ENCODE peak calls at places on chromosomes 1 and 21, in six cellular contexts. B, U, Y, L, V and P are unnamed samples.

GRCh38 chr1:237879195-237879594 is 11.5 kb downstream of the ZP4 start:
- DNase-seq in B (no peak), U (no peak), Y (no peak), L (no peak), V (no peak), P (no peak)

GRCh38 chr1:82704966-82705365 is 904.2 kb downstream of the ADGRL2 start:
- DNase-seq in B (no peak), U (no peak), Y (no peak), L (no peak), V (no peak), P (no peak)

GRCh38 chr1:77438239-77438913 is 156.6 kb downstream of the AK5 start:
- DNase-seq in B (no peak), U (no peak), Y (no peak), L (no peak), V (no peak), P (peak)

GRCh38 chr1:70963374-70963773 is 84.2 kb downstream of the PTGER3 start:
- DNase-seq in B (no peak), U (no peak), Y (no peak), L (no peak), V (no peak), P (no peak)

GRCh38 chr1:4710592-4711190 is 56.3 kb downstream of the AJAP1 start:
- DNase-seq in B (no peak), U (no peak), Y (no peak), L (no peak), V (no peak), P (no peak)

GRCh38 chr1:178501705-178502329 is 5.1 kb upstream of the CLEC20A start:
- DNase-seq in B (peak), U (peak), Y (peak), L (peak), V (peak), P (peak)

GRCh38 chr21:45022736-45023135 is 51.6 kb upstream of the ADARB1 start:
- DNase-seq in B (no peak), U (no peak), Y (no peak), L (no peak), V (no peak), P (no peak)

GRCh38 chr1:154353460-154353904 is 28.2 kb downstream of the ATP8B2 start:
- DNase-seq in B (peak), U (no peak), Y (peak), L (no peak), V (peak), P (peak)

GRCh38 chr1:11515403-11516300 is 36.7 kb downstream of the DISP3 start:
- DNase-seq in B (no peak), U (no peak), Y (no peak), L (no peak), V (no peak), P (no peak)

GRCh38 chr1:203555046-203555445 is 61.1 kb downstream of the OPTC start:
- DNase-seq in B (no peak), U (no peak), Y (no peak), L (no peak), V (no peak), P (no peak)

GRCh38 chr1:65952692-65953091 is 160.0 kb downstream of the PDE4B start:
- DNase-seq in B (no peak), U (no peak), Y (no peak), L (no peak), V (no peak), P (no peak)

GRCh38 chr1:241253491-241253890 is 103.5 kb downstream of the RGS7 start:
- DNase-seq in B (no peak), U (no peak), Y (no peak), L (no peak), V (no peak), P (no peak)

GRCh38 chr1:176745945-176746344 is 283.0 kb downstream of the PAPPA2 start:
- DNase-seq in B (no peak), U (no peak), Y (no peak), L (no peak), V (no peak), P (peak)

GRCh38 chr1:204217648-204218000 is 3.8 kb upstream of the GOLT1A start:
- DNase-seq in B (no peak), U (no peak), Y (no peak), L (no peak), V (no peak), P (no peak)

GRCh38 chr1:232422901-232423300 is 207.0 kb downstream of the SIPA1L2 start:
- DNase-seq in B (no peak), U (no peak), Y (no peak), L (no peak), V (no peak), P (no peak)

GRCh38 chr1:207312604-207312920 is 8.9 kb upstream of the CD55 start:
- DNase-seq in B (no peak), U (no peak), Y (no peak), L (no peak), V (no peak), P (no peak)

GRCh38 chr1:96927125-96927524 is 205.5 kb downstream of the PTBP2 start:
- DNase-seq in B (no peak), U (no peak), Y (no peak), L (no peak), V (no peak), P (no peak)

GRCh38 chr1:202154766-202155477 is 5.5 kb downstream of the PTPN7 start:
- DNase-seq in B (peak), U (peak), Y (peak), L (peak), V (no peak), P (peak)

GRCh38 chr1:211870156-211870555 is 39.6 kb upstream of the LPGAT1 start:
- DNase-seq in B (no peak), U (no peak), Y (no peak), L (no peak), V (no peak), P (no peak)

GRCh38 chr1:84574936-84575335 is 696 bp upstream of the CTBS start:
- DNase-seq in B (no peak), U (no peak), Y (no peak), L (peak), V (no peak), P (no peak)

GRCh38 chr1:19203440-19203839 is 6.6 kb downstream of the UBR4 start:
- DNase-seq in B (no peak), U (no peak), Y (no peak), L (no peak), V (no peak), P (no peak)

GRCh38 chr1:167923324-167924039 is 9.5 kb upstream of the ADCY10 start:
- DNase-seq in B (no peak), U (no peak), Y (no peak), L (no peak), V (no peak), P (no peak)

GRCh38 chr21:41065539-41065938 is 102.4 kb upstream of the BACE2 start:
- DNase-seq in B (no peak), U (no peak), Y (no peak), L (peak), V (no peak), P (no peak)

GRCh38 chr1:150619576-150620509 is 9.6 kb downstream of the ENSA start:
- DNase-seq in B (no peak), U (no peak), Y (no peak), L (peak), V (no peak), P (no peak)

GRCh38 chr1:248853023-248853422 is 5.9 kb downstream of the ZNF692 start:
- DNase-seq in B (no peak), U (no peak), Y (no peak), L (no peak), V (no peak), P (no peak)

GRCh38 chr1:15220825-15221431 is 26.1 kb upstream of the FHAD1 start:
- DNase-seq in B (no peak), U (no peak), Y (no peak), L (peak), V (no peak), P (no peak)

GRCh38 chr1:90407737-90408136 is 309.4 kb downstream of the BARHL2 start:
- DNase-seq in B (no peak), U (no peak), Y (no peak), L (no peak), V (no peak), P (no peak)

GRCh38 chr1:161791889-161792655 is 26.0 kb downstream of the ATF6 start:
- DNase-seq in B (no peak), U (no peak), Y (no peak), L (no peak), V (no peak), P (no peak)

GRCh38 chr1:32759521-32759980 is 57.0 kb upstream of the SYNC start:
- DNase-seq in B (no peak), U (no peak), Y (no peak), L (no peak), V (no peak), P (no peak)

GRCh38 chr1:23627065-23627464 is 64.5 kb upstream of the RPL11 start:
- DNase-seq in B (no peak), U (no peak), Y (no peak), L (no peak), V (no peak), P (no peak)

GRCh38 chr1:67988066-67988465 is 62.4 kb downstream of the DIRAS3 start:
- DNase-seq in B (no peak), U (no peak), Y (no peak), L (no peak), V (no peak), P (no peak)

GRCh38 chr1:192115000-192115399 is 43.3 kb upstream of the RGS18 start:
- DNase-seq in B (no peak), U (no peak), Y (no peak), L (no peak), V (no peak), P (no peak)

GRCh38 chr21:36877741-36878140 is 88.7 kb downstream of the HLCS start:
- DNase-seq in B (no peak), U (no peak), Y (no peak), L (no peak), V (no peak), P (no peak)

GRCh38 chr21:36883532-36884486 is 82.7 kb downstream of the HLCS start:
- DNase-seq in B (no peak), U (no peak), Y (no peak), L (no peak), V (no peak), P (no peak)

GRCh38 chr21:36882776-36883175 is 83.7 kb downstream of the HLCS start:
- DNase-seq in B (no peak), U (no peak), Y (no peak), L (no peak), V (no peak), P (no peak)

GRCh38 chr21:36879827-36880226 is 86.6 kb downstream of the HLCS start:
- DNase-seq in B (no peak), U (no peak), Y (no peak), L (no peak), V (no peak), P (no peak)

DNA sequence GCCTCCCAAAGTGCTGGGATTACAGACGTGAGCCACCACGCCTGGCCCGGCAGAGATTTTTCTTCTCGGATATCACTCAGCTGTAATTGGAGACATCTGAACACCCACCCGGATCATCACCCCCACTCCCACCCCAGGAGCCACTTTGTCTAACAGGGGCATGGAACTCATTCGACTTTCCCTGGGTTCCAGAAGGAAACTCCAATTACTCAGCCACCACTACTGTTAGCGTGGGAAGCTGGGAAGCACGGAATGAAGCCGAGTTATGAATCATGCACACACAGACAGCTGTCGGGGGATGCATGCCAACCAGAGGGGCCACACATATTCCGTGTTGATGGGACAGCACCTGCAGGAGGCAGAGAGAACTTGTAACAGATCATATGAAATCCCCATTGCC is 85.2 kb downstream of the HLCS start:
- DNase-seq in B (no peak), U (no peak), Y (no peak), L (no peak), V (no peak), P (no peak)
- TF ChIP-seq JUND in B (no peak), U (no peak), Y (no peak), L (no peak), V (no peak), P (no peak)

GRCh38 chr1:184691719-184692324 is 62.8 kb downstream of the EDEM3 start:
- DNase-seq in B (no peak), U (no peak), Y (peak), L (peak), V (no peak), P (peak)

GRCh38 chr1:184693011-184693410 is 61.6 kb downstream of the EDEM3 start:
- DNase-seq in B (no peak), U (no peak), Y (no peak), L (no peak), V (no peak), P (no peak)

GRCh38 chr1:184696403-184696802 is 58.3 kb downstream of the EDEM3 start:
- DNase-seq in B (no peak), U (no peak), Y (no peak), L (no peak), V (no peak), P (no peak)

GRCh38 chr1:184698001-184698400 is 56.7 kb downstream of the EDEM3 start:
- DNase-seq in B (no peak), U (no peak), Y (no peak), L (no peak), V (no peak), P (no peak)

DNA sequence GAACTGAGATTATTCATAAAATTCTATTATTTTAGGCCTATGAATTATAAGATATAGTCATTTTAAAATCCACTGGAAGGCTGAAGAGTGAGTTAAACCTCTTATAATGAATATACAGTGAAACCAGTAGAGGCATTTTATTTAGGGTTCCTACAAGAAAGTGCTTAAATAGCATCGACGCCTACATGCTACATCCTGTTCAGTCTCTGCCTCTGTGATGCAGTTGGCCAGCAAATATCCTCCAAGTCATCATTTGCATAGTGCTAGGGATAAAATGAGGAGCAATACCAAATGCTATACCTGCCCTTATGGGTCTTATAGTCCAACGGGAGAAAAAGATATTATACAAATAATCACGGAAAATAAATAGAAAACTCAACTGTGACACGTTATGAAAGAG is 59.6 kb downstream of the EDEM3 start:
- DNase-seq in B (no peak), U (no peak), Y (no peak), L (no peak), V (no peak), P (no peak)
- TF ChIP-seq JUND in B (no peak), U (no peak), Y (no peak), L (no peak), V (no peak), P (no peak)

DNA sequence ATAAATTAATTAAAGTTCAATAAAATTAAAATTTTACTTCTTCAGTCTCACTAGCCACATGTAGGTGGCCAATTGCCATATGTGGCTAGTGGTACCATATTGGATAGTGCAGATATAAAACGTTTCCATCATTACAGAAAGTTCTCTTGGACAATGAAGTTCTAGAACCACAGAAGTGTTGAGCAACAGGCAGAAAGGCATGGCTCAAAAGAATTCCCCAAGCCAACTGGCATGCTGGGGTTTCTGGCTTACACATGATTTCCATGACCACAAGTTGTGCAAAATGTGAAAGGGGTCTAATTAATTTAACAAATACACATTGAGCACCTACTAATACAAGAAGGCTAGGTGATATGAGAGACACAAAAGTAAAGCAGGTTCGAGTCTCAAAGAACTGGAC is 72.2 kb upstream of the CDC42BPA start:
- DNase-seq in B (no peak), U (no peak), Y (no peak), L (no peak), V (no peak), P (no peak)
- TF ChIP-seq JUND in B (no peak), U (no peak), Y (no peak), L (no peak), V (no peak), P (no peak)

GRCh38 chr1:218516526-218516925 is 171.4 kb downstream of the TGFB2 start:
- DNase-seq in B (no peak), U (no peak), Y (no peak), L (no peak), V (no peak), P (no peak)

GRCh38 chr1:218514694-218515093 is 169.6 kb downstream of the TGFB2 start:
- DNase-seq in B (no peak), U (no peak), Y (no peak), L (no peak), V (no peak), P (no peak)

GRCh38 chr1:218517507-218517906 is 172.4 kb downstream of the TGFB2 start:
- DNase-seq in B (no peak), U (no peak), Y (no peak), L (peak), V (no peak), P (no peak)

GRCh38 chr1:218510153-218510772 is 165.1 kb downstream of the TGFB2 start:
- DNase-seq in B (no peak), U (no peak), Y (no peak), L (no peak), V (no peak), P (no peak)

DNA sequence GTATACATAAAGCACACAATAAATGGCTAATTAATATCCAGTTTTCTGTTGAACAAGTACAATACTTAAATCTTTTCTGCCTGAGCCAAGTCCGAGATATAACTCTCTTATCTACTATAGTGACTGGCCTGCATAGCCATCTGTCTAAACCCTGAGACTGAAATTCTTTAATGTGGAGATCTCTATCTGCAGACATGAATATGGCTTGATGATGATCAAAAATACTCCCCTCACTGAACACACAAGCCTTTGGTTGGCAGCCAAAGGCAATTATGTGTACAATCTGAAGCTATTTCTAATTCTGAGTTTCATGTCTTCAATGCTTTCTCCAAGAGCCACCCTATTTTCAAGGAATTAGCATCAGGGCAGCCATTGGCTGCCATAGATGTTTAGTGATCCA is 168.1 kb downstream of the TGFB2 start:
- DNase-seq in B (no peak), U (no peak), Y (no peak), L (peak), V (no peak), P (no peak)
- TF ChIP-seq JUND in B (no peak), U (no peak), Y (no peak), L (no peak), V (no peak), P (no peak)

GRCh38 chr21:30233636-30234035 is 17.7 kb upstream of the CLDN8 start:
- DNase-seq in B (no peak), U (no peak), Y (no peak), L (no peak), V (no peak), P (no peak)

GRCh38 chr21:30233228-30233627 is 17.3 kb upstream of the CLDN8 start:
- DNase-seq in B (no peak), U (no peak), Y (no peak), L (no peak), V (no peak), P (no peak)

GRCh38 chr21:30232011-30232410 is 16.1 kb upstream of the CLDN8 start:
- DNase-seq in B (no peak), U (no peak), Y (no peak), L (no peak), V (no peak), P (no peak)

GRCh38 chr21:30234050-30234449 is 18.2 kb upstream of the CLDN8 start:
- DNase-seq in B (no peak), U (no peak), Y (no peak), L (no peak), V (no peak), P (no peak)

DNA sequence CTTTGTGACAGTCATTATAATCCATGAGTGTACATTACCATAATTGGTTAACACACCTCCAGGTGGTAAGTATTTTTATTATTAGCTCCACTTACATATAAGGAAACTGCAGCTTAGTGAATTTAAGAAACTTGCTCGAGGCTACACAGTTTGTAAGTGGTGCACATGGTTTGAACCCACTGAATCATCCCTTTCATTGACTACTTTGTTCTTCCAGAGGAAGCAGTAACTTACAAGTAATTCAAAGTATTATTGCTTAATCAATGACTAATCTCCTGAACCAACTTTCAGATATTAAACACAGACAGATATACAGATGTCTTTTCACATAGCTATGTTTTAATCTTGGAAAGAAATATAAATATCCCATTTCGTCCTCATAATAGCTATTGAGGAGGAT is 18.7 kb upstream of the CLDN8 start:
- DNase-seq in B (no peak), U (no peak), Y (no peak), L (no peak), V (no peak), P (no peak)
- TF ChIP-seq JUND in B (no peak), U (no peak), Y (no peak), L (no peak), V (no peak), P (no peak)

GRCh38 chr1:199684686-199685273 is 342.7 kb upstream of the NR5A2 start:
- DNase-seq in B (peak), U (no peak), Y (peak), L (peak), V (peak), P (peak)
- TF ChIP-seq JUND in B (no peak), U (no peak), Y (peak), L (no peak), V (no peak), P (no peak)

GRCh38 chr21:46110499-46111192 is 12.7 kb downstream of the COL6A2 start:
- DNase-seq in B (peak), U (no peak), Y (no peak), L (peak), V (no peak), P (peak)

GRCh38 chr21:46109251-46110221 is 11.6 kb downstream of the COL6A2 start:
- DNase-seq in B (no peak), U (no peak), Y (no peak), L (peak), V (no peak), P (no peak)

GRCh38 chr21:46111857-46112730 is 14.2 kb downstream of the COL6A2 start:
- DNase-seq in B (no peak), U (no peak), Y (no peak), L (peak), V (no peak), P (no peak)

GRCh38 chr21:46112731-46113215 is 14.9 kb downstream of the COL6A2 start:
- DNase-seq in B (no peak), U (no peak), Y (no peak), L (no peak), V (no peak), P (no peak)

DNA sequence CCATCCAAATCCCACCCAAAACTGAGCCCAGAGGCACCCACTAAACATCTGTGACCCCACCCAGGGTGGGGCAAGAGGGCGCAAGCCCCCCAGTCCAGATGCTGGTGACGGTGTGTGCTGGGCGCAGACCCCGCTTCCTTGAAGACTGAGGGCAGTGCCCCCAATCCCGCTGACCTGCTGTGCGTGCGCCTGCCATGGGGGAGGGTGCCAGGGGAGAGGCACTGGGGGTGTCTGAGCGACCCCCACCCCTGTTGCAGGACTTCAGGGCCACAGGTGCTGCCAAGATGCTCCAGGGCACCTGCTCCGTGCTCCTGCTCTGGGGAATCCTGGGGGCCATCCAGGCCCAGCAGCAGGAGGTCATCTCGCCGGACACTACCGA is 13.3 kb downstream of the COL6A2 start:
- DNase-seq in B (no peak), U (no peak), Y (no peak), L (peak), V (no peak), P (no peak)
- TF ChIP-seq JUND in B (no peak), U (no peak), Y (no peak), L (no peak), V (no peak), P (no peak)